ENCODE peak calls at places on chromosomes 12 and 14, in eight cellular contexts. One of them, this sample, is unnamed.

GRCh38 chr12:107891967-107892366 is 117.5 kb downstream of the ASCL4 start:
- DNase-seq in NCI-H2171: no peak
- DNase-seq in retinal pigment epithelial cell: no peak
- DNase-seq in fibroblast of the aortic adventitia: no peak
- DNase-seq in HTR-8/SVneo: no peak
- DNase-seq in NCI-H1930: no peak
- DNase-seq in psoas muscle: no peak
- DNase-seq in MCF 10A: peak
- DNase-seq in this sample: no peak

GRCh38 chr12:62834971-62835547 is 99.9 kb downstream of the PPM1H start:
- DNase-seq in NCI-H1930: no peak
- DNase-seq in MCF 10A: peak
- DNase-seq in NCI-H2171: no peak
- DNase-seq in psoas muscle: no peak
- DNase-seq in fibroblast of the aortic adventitia: peak
- DNase-seq in HTR-8/SVneo: peak
- DNase-seq in retinal pigment epithelial cell: peak
- DNase-seq in this sample: no peak

GRCh38 chr14:63492391-63492790 is 50.8 kb downstream of the PPP2R5E start:
- DNase-seq in HTR-8/SVneo: peak
- DNase-seq in NCI-H2171: no peak
- DNase-seq in retinal pigment epithelial cell: peak
- DNase-seq in fibroblast of the aortic adventitia: peak
- DNase-seq in psoas muscle: no peak
- DNase-seq in NCI-H1930: no peak
- DNase-seq in MCF 10A: no peak
- DNase-seq in this sample: no peak

GRCh38 chr12:79886917-79887519 is 47.9 kb downstream of the PPP1R12A start:
- DNase-seq in NCI-H2171: no peak
- DNase-seq in fibroblast of the aortic adventitia: peak
- DNase-seq in HTR-8/SVneo: peak
- DNase-seq in psoas muscle: no peak
- DNase-seq in MCF 10A: peak
- DNase-seq in retinal pigment epithelial cell: peak
- DNase-seq in NCI-H1930: no peak
- DNase-seq in this sample: no peak

GRCh38 chr12:119334459-119335170 is at the start of gene CCDC60:
- DNase-seq in NCI-H1930: no peak
- DNase-seq in NCI-H2171: no peak
- DNase-seq in HTR-8/SVneo: no peak
- DNase-seq in retinal pigment epithelial cell: no peak
- DNase-seq in psoas muscle: no peak
- DNase-seq in MCF 10A: no peak
- DNase-seq in fibroblast of the aortic adventitia: no peak
- DNase-seq in this sample: no peak

GRCh38 chr12:91608562-91608961 is 425.9 kb upstream of the DCN start:
- DNase-seq in NCI-H2171: no peak
- DNase-seq in fibroblast of the aortic adventitia: no peak
- DNase-seq in psoas muscle: no peak
- DNase-seq in MCF 10A: no peak
- DNase-seq in NCI-H1930: no peak
- DNase-seq in retinal pigment epithelial cell: no peak
- DNase-seq in HTR-8/SVneo: no peak
- DNase-seq in this sample: no peak

GRCh38 chr12:75259170-75259569 is 49.5 kb upstream of the KCNC2 start:
- DNase-seq in fibroblast of the aortic adventitia: no peak
- DNase-seq in HTR-8/SVneo: no peak
- DNase-seq in MCF 10A: no peak
- DNase-seq in NCI-H1930: no peak
- DNase-seq in retinal pigment epithelial cell: no peak
- DNase-seq in NCI-H2171: no peak
- DNase-seq in psoas muscle: no peak
- DNase-seq in this sample: no peak

GRCh38 chr14:104598461-104599273 is 5.9 kb downstream of the TMEM179 start:
- DNase-seq in NCI-H2171: no peak
- DNase-seq in HTR-8/SVneo: no peak
- DNase-seq in retinal pigment epithelial cell: no peak
- DNase-seq in MCF 10A: no peak
- DNase-seq in psoas muscle: peak
- DNase-seq in NCI-H1930: no peak
- DNase-seq in fibroblast of the aortic adventitia: no peak
- DNase-seq in this sample: no peak

GRCh38 chr12:110281549-110282342 is 699 bp downstream of the ATP2A2 start:
- DNase-seq in retinal pigment epithelial cell: no peak
- DNase-seq in HTR-8/SVneo: no peak
- DNase-seq in NCI-H1930: no peak
- DNase-seq in fibroblast of the aortic adventitia: peak
- DNase-seq in psoas muscle: peak
- DNase-seq in MCF 10A: peak
- DNase-seq in NCI-H2171: no peak
- DNase-seq in this sample: no peak

GRCh38 chr12:124847113-124847512 is 16.6 kb downstream of the SCARB1 start:
- DNase-seq in MCF 10A: no peak
- DNase-seq in HTR-8/SVneo: no peak
- DNase-seq in NCI-H1930: no peak
- DNase-seq in NCI-H2171: no peak
- DNase-seq in retinal pigment epithelial cell: peak
- DNase-seq in psoas muscle: no peak
- DNase-seq in fibroblast of the aortic adventitia: no peak
- DNase-seq in this sample: no peak

GRCh38 chr14:39219075-39219499 is 14.6 kb upstream of the MIA2 start:
- DNase-seq in NCI-H1930: no peak
- DNase-seq in MCF 10A: peak
- DNase-seq in psoas muscle: no peak
- DNase-seq in retinal pigment epithelial cell: no peak
- DNase-seq in HTR-8/SVneo: peak
- DNase-seq in fibroblast of the aortic adventitia: peak
- DNase-seq in NCI-H2171: no peak
- DNase-seq in this sample: no peak

GRCh38 chr12:3035815-3036702 is 41.1 kb upstream of the TSPAN9 start:
- DNase-seq in retinal pigment epithelial cell: no peak
- DNase-seq in psoas muscle: no peak
- DNase-seq in fibroblast of the aortic adventitia: peak
- DNase-seq in HTR-8/SVneo: no peak
- DNase-seq in NCI-H1930: no peak
- DNase-seq in NCI-H2171: peak
- DNase-seq in MCF 10A: no peak
- DNase-seq in this sample: no peak

GRCh38 chr14:68888025-68888850 is 90.9 kb downstream of the ACTN1 start:
- DNase-seq in fibroblast of the aortic adventitia: no peak
- DNase-seq in MCF 10A: no peak
- DNase-seq in retinal pigment epithelial cell: no peak
- DNase-seq in NCI-H2171: no peak
- DNase-seq in HTR-8/SVneo: no peak
- DNase-seq in psoas muscle: no peak
- DNase-seq in NCI-H1930: no peak
- DNase-seq in this sample: no peak

GRCh38 chr14:69750495-69750894 is 16.4 kb upstream of the SRSF5 start:
- DNase-seq in HTR-8/SVneo: no peak
- DNase-seq in retinal pigment epithelial cell: no peak
- DNase-seq in fibroblast of the aortic adventitia: no peak
- DNase-seq in NCI-H1930: no peak
- DNase-seq in NCI-H2171: no peak
- DNase-seq in psoas muscle: no peak
- DNase-seq in MCF 10A: no peak
- DNase-seq in this sample: no peak

GRCh38 chr14:35336171-35337073 is 44.2 kb downstream of the PSMA6 start:
- DNase-seq in retinal pigment epithelial cell: peak
- DNase-seq in NCI-H1930: no peak
- DNase-seq in HTR-8/SVneo: peak
- DNase-seq in NCI-H2171: no peak
- DNase-seq in psoas muscle: peak
- DNase-seq in fibroblast of the aortic adventitia: peak
- DNase-seq in MCF 10A: peak
- DNase-seq in this sample: no peak

GRCh38 chr12:69097619-69098368 is 141.6 kb upstream of the CPSF6 start:
- DNase-seq in NCI-H2171: no peak
- DNase-seq in HTR-8/SVneo: no peak
- DNase-seq in fibroblast of the aortic adventitia: peak
- DNase-seq in retinal pigment epithelial cell: no peak
- DNase-seq in NCI-H1930: no peak
- DNase-seq in psoas muscle: no peak
- DNase-seq in MCF 10A: peak
- DNase-seq in this sample: no peak

GRCh38 chr12:45232771-45233372 is 17.0 kb downstream of the ANO6 start:
- DNase-seq in psoas muscle: peak
- DNase-seq in MCF 10A: peak
- DNase-seq in HTR-8/SVneo: peak
- DNase-seq in NCI-H1930: no peak
- DNase-seq in NCI-H2171: no peak
- DNase-seq in retinal pigment epithelial cell: peak
- DNase-seq in fibroblast of the aortic adventitia: peak
- DNase-seq in this sample: no peak

GRCh38 chr14:34025325-34026017 is 74.6 kb upstream of the EGLN3 start:
- DNase-seq in MCF 10A: no peak
- DNase-seq in NCI-H2171: no peak
- DNase-seq in NCI-H1930: no peak
- DNase-seq in HTR-8/SVneo: no peak
- DNase-seq in psoas muscle: no peak
- DNase-seq in retinal pigment epithelial cell: no peak
- DNase-seq in fibroblast of the aortic adventitia: no peak
- DNase-seq in this sample: no peak

GRCh38 chr12:67211029-67211428 is 58.1 kb upstream of the CAND1 start:
- DNase-seq in NCI-H1930: no peak
- DNase-seq in fibroblast of the aortic adventitia: no peak
- DNase-seq in MCF 10A: no peak
- DNase-seq in retinal pigment epithelial cell: no peak
- DNase-seq in NCI-H2171: no peak
- DNase-seq in HTR-8/SVneo: no peak
- DNase-seq in psoas muscle: no peak
- DNase-seq in this sample: no peak

GRCh38 chr12:132310181-132311040 is 19.0 kb downstream of the GALNT9 start:
- DNase-seq in NCI-H1930: no peak
- DNase-seq in fibroblast of the aortic adventitia: no peak
- DNase-seq in MCF 10A: no peak
- DNase-seq in psoas muscle: peak
- DNase-seq in NCI-H2171: no peak
- DNase-seq in HTR-8/SVneo: no peak
- DNase-seq in retinal pigment epithelial cell: no peak
- DNase-seq in this sample: no peak

GRCh38 chr12:97552410-97553050 is 89.9 kb downstream of the RMST start:
- DNase-seq in HTR-8/SVneo: no peak
- DNase-seq in retinal pigment epithelial cell: no peak
- DNase-seq in psoas muscle: no peak
- DNase-seq in NCI-H1930: no peak
- DNase-seq in NCI-H2171: no peak
- DNase-seq in fibroblast of the aortic adventitia: no peak
- DNase-seq in MCF 10A: peak
- DNase-seq in this sample: no peak

GRCh38 chr14:47626151-47627035 is 49.0 kb downstream of the MDGA2 start:
- DNase-seq in retinal pigment epithelial cell: no peak
- DNase-seq in HTR-8/SVneo: no peak
- DNase-seq in NCI-H1930: peak
- DNase-seq in MCF 10A: no peak
- DNase-seq in psoas muscle: no peak
- DNase-seq in fibroblast of the aortic adventitia: no peak
- DNase-seq in NCI-H2171: no peak
- DNase-seq in this sample: no peak

GRCh38 chr14:33707751-33708150 is 243.1 kb downstream of the EGLN3 start:
- DNase-seq in MCF 10A: no peak
- DNase-seq in psoas muscle: no peak
- DNase-seq in NCI-H2171: no peak
- DNase-seq in HTR-8/SVneo: no peak
- DNase-seq in retinal pigment epithelial cell: no peak
- DNase-seq in NCI-H1930: no peak
- DNase-seq in fibroblast of the aortic adventitia: no peak
- DNase-seq in this sample: no peak

GRCh38 chr14:104882991-104883660 is 18.1 kb downstream of the CEP170B start:
- DNase-seq in retinal pigment epithelial cell: no peak
- DNase-seq in NCI-H1930: no peak
- DNase-seq in fibroblast of the aortic adventitia: no peak
- DNase-seq in MCF 10A: no peak
- DNase-seq in NCI-H2171: no peak
- DNase-seq in psoas muscle: peak
- DNase-seq in HTR-8/SVneo: no peak
- DNase-seq in this sample: no peak

GRCh38 chr14:83827383-83827782 is 1702.6 kb upstream of the FLRT2 start:
- DNase-seq in NCI-H1930: no peak
- DNase-seq in HTR-8/SVneo: no peak
- DNase-seq in retinal pigment epithelial cell: no peak
- DNase-seq in MCF 10A: no peak
- DNase-seq in fibroblast of the aortic adventitia: no peak
- DNase-seq in NCI-H2171: no peak
- DNase-seq in psoas muscle: no peak
- DNase-seq in this sample: no peak

GRCh38 chr12:26770239-26771070 is 62.5 kb downstream of the ITPR2 start:
- DNase-seq in psoas muscle: no peak
- DNase-seq in retinal pigment epithelial cell: no peak
- DNase-seq in NCI-H2171: no peak
- DNase-seq in HTR-8/SVneo: no peak
- DNase-seq in MCF 10A: no peak
- DNase-seq in NCI-H1930: no peak
- DNase-seq in fibroblast of the aortic adventitia: no peak
- DNase-seq in this sample: no peak

GRCh38 chr12:49671051-49671765 is 36.0 kb downstream of the FMNL3 start:
- DNase-seq in psoas muscle: no peak
- DNase-seq in MCF 10A: no peak
- DNase-seq in NCI-H2171: no peak
- DNase-seq in fibroblast of the aortic adventitia: no peak
- DNase-seq in HTR-8/SVneo: no peak
- DNase-seq in retinal pigment epithelial cell: no peak
- DNase-seq in NCI-H1930: no peak
- DNase-seq in this sample: no peak

GRCh38 chr14:71574976-71575375 is 357.3 kb upstream of the RGS6 start:
- DNase-seq in HTR-8/SVneo: peak
- DNase-seq in MCF 10A: peak
- DNase-seq in NCI-H2171: no peak
- DNase-seq in NCI-H1930: no peak
- DNase-seq in fibroblast of the aortic adventitia: peak
- DNase-seq in psoas muscle: no peak
- DNase-seq in retinal pigment epithelial cell: no peak
- DNase-seq in this sample: no peak

GRCh38 chr14:61524211-61524806 is 171.0 kb upstream of the HIF1A start:
- DNase-seq in fibroblast of the aortic adventitia: peak
- DNase-seq in NCI-H2171: no peak
- DNase-seq in retinal pigment epithelial cell: peak
- DNase-seq in psoas muscle: no peak
- DNase-seq in NCI-H1930: peak
- DNase-seq in HTR-8/SVneo: no peak
- DNase-seq in MCF 10A: peak
- DNase-seq in this sample: peak

GRCh38 chr14:105439710-105440553 is 20.3 kb downstream of the MTA1 start:
- DNase-seq in fibroblast of the aortic adventitia: no peak
- DNase-seq in psoas muscle: no peak
- DNase-seq in NCI-H1930: no peak
- DNase-seq in NCI-H2171: peak
- DNase-seq in retinal pigment epithelial cell: no peak
- DNase-seq in MCF 10A: peak
- DNase-seq in HTR-8/SVneo: no peak
- DNase-seq in this sample: no peak

GRCh38 chr14:54651649-54652048 is 84.7 kb downstream of the SAMD4A start:
- DNase-seq in NCI-H1930: no peak
- DNase-seq in MCF 10A: peak
- DNase-seq in HTR-8/SVneo: no peak
- DNase-seq in retinal pigment epithelial cell: no peak
- DNase-seq in NCI-H2171: no peak
- DNase-seq in psoas muscle: no peak
- DNase-seq in fibroblast of the aortic adventitia: peak
- DNase-seq in this sample: no peak

GRCh38 chr14:44657688-44658388 is 150.8 kb upstream of the FSCB start:
- DNase-seq in retinal pigment epithelial cell: peak
- DNase-seq in fibroblast of the aortic adventitia: peak
- DNase-seq in NCI-H2171: no peak
- DNase-seq in MCF 10A: peak
- DNase-seq in HTR-8/SVneo: peak
- DNase-seq in psoas muscle: no peak
- DNase-seq in NCI-H1930: peak
- DNase-seq in this sample: no peak

GRCh38 chr12:19671695-19672094 is 232.4 kb downstream of the AEBP2 start:
- DNase-seq in NCI-H2171: no peak
- DNase-seq in NCI-H1930: no peak
- DNase-seq in fibroblast of the aortic adventitia: peak
- DNase-seq in HTR-8/SVneo: no peak
- DNase-seq in psoas muscle: no peak
- DNase-seq in retinal pigment epithelial cell: no peak
- DNase-seq in MCF 10A: no peak
- DNase-seq in this sample: no peak